ENCODE peak calls at places on chromosomes 3 and 15, in nine cellular contexts. U is CD4-positive, alpha-beta memory T cell; I is left ventricle myocardium superior; B is posterior cingulate gyrus; X is SW480; F is HCT116; W is activated T-cell treated with anti-CD3 and anti-CD28 coated beads for 24 hours; D is HTR-8/SVneo; C is stimulated activated CD8-positive, alpha-beta memory T cell treated with anti-CD3 and anti-CD28 coated beads, Interleukin-15, amount 100 ng/mL, for 24 hours. V is an unnamed sample.

GRCh38 chr3:85709483-85709882 is 750.7 kb downstream of the CADM2 start:
- DNase-seq in W (no peak), X (no peak), C (no peak), B (no peak), F (no peak), I (no peak), D (no peak), U (no peak), V (no peak)

GRCh38 chr3:159458010-159458409 is 530.6 kb upstream of the IL12A start:
- DNase-seq in D (peak), X (peak), C (no peak), I (no peak), U (no peak), W (no peak), B (no peak), F (no peak), V (no peak)

GRCh38 chr15:70151441-70151840 is 53.7 kb upstream of the TLE3 start:
- DNase-seq in I (no peak), U (no peak), B (no peak), D (no peak), X (no peak), F (no peak), W (no peak), C (no peak), V (no peak)

GRCh38 chr15:31930967-31931366 is 99.3 kb upstream of the CHRNA7 start:
- DNase-seq in W (peak), X (peak), U (no peak), D (no peak), B (no peak), F (no peak), C (no peak), I (no peak), V (no peak)

GRCh38 chr15:80852676-80853075 is 73.5 kb downstream of the CEMIP start:
- DNase-seq in X (no peak), W (no peak), I (no peak), U (no peak), D (no peak), F (no peak), C (no peak), B (no peak), V (no peak)

GRCh38 chr15:74311734-74312444 is 55.6 kb downstream of the CYP11A1 start:
- DNase-seq in X (peak), D (peak), U (no peak), F (peak), B (no peak), W (no peak), C (no peak), I (no peak), V (peak)

GRCh38 chr15:71422530-71423259 is 307.4 kb downstream of the THSD4 start:
- DNase-seq in W (no peak), B (no peak), C (no peak), D (no peak), I (no peak), U (peak), X (no peak), F (no peak), V (no peak)

GRCh38 chr3:11629716-11630115 is 14.0 kb downstream of the VGLL4 start:
- DNase-seq in D (peak), X (no peak), U (no peak), B (no peak), W (no peak), C (no peak), I (no peak), F (no peak), V (no peak)

GRCh38 chr3:14154242-14154641 is 24.2 kb downstream of the XPC start:
- DNase-seq in X (no peak), I (no peak), C (no peak), D (no peak), F (no peak), W (no peak), U (no peak), B (no peak), V (no peak)

GRCh38 chr3:181487236-181487978 is 224.3 kb upstream of the SOX2 start:
- DNase-seq in U (no peak), B (no peak), C (no peak), X (no peak), D (no peak), F (no peak), I (no peak), W (no peak), V (peak)

GRCh38 chr3:66394261-66395249 is 106.3 kb downstream of the LRIG1 start:
- DNase-seq in U (no peak), C (no peak), I (no peak), F (no peak), B (peak), D (no peak), W (no peak), X (no peak), V (no peak)

GRCh38 chr3:24683511-24684384 is 189.1 kb upstream of the THRB start:
- DNase-seq in U (no peak), W (no peak), F (peak), I (no peak), D (no peak), X (peak), C (no peak), B (no peak), V (no peak)

GRCh38 chr3:177565981-177566380 is 368.7 kb upstream of the TBL1XR1 start:
- DNase-seq in D (no peak), W (no peak), I (no peak), X (no peak), U (no peak), F (no peak), C (no peak), B (no peak), V (no peak)

GRCh38 chr3:24830230-24831152 is 335.8 kb upstream of the THRB start:
- DNase-seq in U (no peak), B (peak), I (peak), X (no peak), W (no peak), D (no peak), C (no peak), F (no peak), V (no peak)

GRCh38 chr3:141477224-141477623 is 9.6 kb upstream of the RASA2 start:
- DNase-seq in C (no peak), F (no peak), B (peak), X (peak), D (peak), W (no peak), I (no peak), U (no peak), V (no peak)

GRCh38 chr3:52315977-52316764 is at the start of gene DNAH1:
- DNase-seq in U (no peak), C (no peak), X (no peak), B (no peak), D (no peak), W (no peak), F (no peak), I (no peak), V (no peak)

GRCh38 chr15:64341961-64342360 is 14.0 kb downstream of the CSNK1G1 start:
- DNase-seq in W (no peak), U (no peak), C (no peak), F (no peak), X (no peak), B (no peak), I (no peak), D (no peak), V (no peak)

GRCh38 chr3:183959214-183959613 is 58.5 kb downstream of the ABCC5 start:
- DNase-seq in D (no peak), B (no peak), U (no peak), C (no peak), F (peak), X (no peak), W (no peak), I (no peak), V (no peak)

GRCh38 chr3:177110308-177111254 is 86.7 kb downstream of the TBL1XR1 start:
- DNase-seq in F (no peak), C (no peak), B (no peak), D (no peak), U (no peak), W (no peak), I (no peak), X (no peak), V (no peak)

GRCh38 chr3:155712008-155712407 is 32.9 kb downstream of the PLCH1 start:
- DNase-seq in W (no peak), D (no peak), U (no peak), X (no peak), F (no peak), C (no peak), I (no peak), B (no peak), V (no peak)

GRCh38 chr3:157166559-157166958 is 6.6 kb upstream of the CCNL1 start:
- DNase-seq in W (no peak), B (no peak), C (no peak), X (no peak), U (no peak), I (no peak), D (no peak), F (no peak), V (no peak)

GRCh38 chr3:115146418-115147328 is at the start of gene ZBTB20:
- DNase-seq in B (peak), F (peak), W (peak), I (peak), C (peak), D (peak), U (peak), X (peak), V (peak)

GRCh38 chr3:72255736-72256559 is 471.0 kb upstream of the PROK2 start:
- DNase-seq in W (no peak), C (no peak), B (peak), I (peak), U (peak), X (peak), F (no peak), D (peak), V (peak)

GRCh38 chr15:38401101-38401500 is 52.8 kb upstream of the FAM98B start:
- DNase-seq in C (no peak), F (no peak), W (no peak), I (no peak), B (no peak), U (no peak), X (no peak), D (no peak), V (no peak)